ENCODE peak calls at places on chromosomes 11 and 22, in seven cellular contexts. I is thoracic aorta, S is fibroblast of pulmonary artery, E is Peyer's patch, R is neural progenitor cell, B is left ventricle myocardium inferior, V is tibial artery. G is an unnamed sample.
A peak's percentile ranks its signal among the peaks of the same experiment; 100 is the strongest.

GRCh38 chr11:112789481-112789880 is 171.7 kb upstream of the NCAM1 start:
- DNase-seq in R (no peak), I (no peak), B (no peak), E (no peak), S (no peak), V (no peak), G (no peak)

GRCh38 chr11:123822591-123822990 is 16.4 kb upstream of the OR6M1 start:
- DNase-seq in I (no peak), E (no peak), R (no peak), V (no peak), B (no peak), S (peak; percentile 71), G (peak; percentile 57)

GRCh38 chr11:94149435-94149834 is 20.8 kb downstream of the PANX1 start:
- DNase-seq in B (no peak), I (no peak), S (peak; percentile 88), R (no peak), E (no peak), V (no peak), G (peak; percentile 75)

GRCh38 chr22:50728523-50728931 is 9.5 kb upstream of the ACR start:
- DNase-seq in S (no peak), V (no peak), R (no peak), B (peak; percentile 12), I (no peak), E (no peak), G (no peak)

GRCh38 chr11:112270551-112271180 is 10.0 kb upstream of the PLET1 start:
- DNase-seq in R (no peak), B (no peak), V (no peak), E (no peak), S (no peak), I (no peak), G (no peak)

GRCh38 chr11:2518112-2518982 is 73.5 kb downstream of the KCNQ1 start:
- DNase-seq in E (peak; percentile 14), B (peak; percentile 11), I (no peak), S (no peak), R (peak; percentile 7), V (peak; percentile 60), G (no peak)

GRCh38 chr11:119339581-119340334 is 925 bp downstream of the C1QTNF5 start:
- DNase-seq in I (no peak), B (peak; percentile 81), S (peak; percentile 64), R (peak; percentile 94), E (no peak), V (peak; percentile 84), G (no peak)

GRCh38 chr11:15750535-15751297 is 605.6 kb downstream of the SOX6 start:
- DNase-seq in E (no peak), B (no peak), V (no peak), I (no peak), R (no peak), S (no peak), G (no peak)

GRCh38 chr11:41309716-41310115 is 149.7 kb downstream of the LRRC4C start:
- DNase-seq in V (no peak), B (no peak), I (no peak), S (no peak), E (no peak), R (peak; percentile 13), G (no peak)

GRCh38 chr11:68020575-68020974 is 9.9 kb upstream of the NDUFS8 start:
- DNase-seq in B (no peak), V (no peak), I (no peak), R (peak; percentile 69), S (peak; percentile 41), E (no peak), G (no peak)

GRCh38 chr22:26579331-26579886 is 10.5 kb downstream of the TPST2 start:
- DNase-seq in E (peak; percentile 82), R (no peak), V (no peak), S (no peak), B (no peak), I (no peak), G (no peak)

GRCh38 chr11:98549571-98549970 is 471.2 kb upstream of the CNTN5 start:
- DNase-seq in I (no peak), E (no peak), R (no peak), B (no peak), V (no peak), S (no peak), G (no peak)

GRCh38 chr11:17077240-17077519 is 287 bp downstream of the RPS13 start:
- DNase-seq in B (no peak), V (no peak), S (no peak), I (no peak), E (no peak), R (no peak), G (no peak)

GRCh38 chr22:20437253-20438065 is at the start of gene SCARF2:
- DNase-seq in B (peak; percentile 71), V (peak; percentile 83), E (no peak), I (no peak), R (peak; percentile 81), S (peak; percentile 62), G (no peak)

GRCh38 chr11:80462211-80462610 is 1021.4 kb upstream of the TENM4 start:
- DNase-seq in E (no peak), I (no peak), R (no peak), S (no peak), B (no peak), V (no peak), G (peak; percentile 97)

GRCh38 chr11:10727259-10727851 is 23.7 kb upstream of the CTR9 start:
- DNase-seq in V (no peak), E (no peak), R (no peak), S (no peak), I (no peak), B (no peak), G (no peak)

GRCh38 chr11:60790726-60791125 is 5.6 kb downstream of the MS4A10 start:
- DNase-seq in R (no peak), V (no peak), B (no peak), S (no peak), I (no peak), E (no peak), G (no peak)

GRCh38 chr11:122853971-122854446 is 15.7 kb downstream of the CRTAM start:
- DNase-seq in B (no peak), I (no peak), E (no peak), S (peak; percentile 89), V (no peak), R (peak; percentile 82), G (peak; percentile 78)

GRCh38 chr11:2308713-2309112 is 6.9 kb downstream of the TSPAN32 start:
- DNase-seq in V (no peak), R (no peak), E (no peak), S (no peak), I (no peak), B (no peak), G (no peak)

GRCh38 chr11:67113231-67113721 is 5.8 kb upstream of the KDM2A start:
- DNase-seq in V (no peak), E (peak; percentile 52), S (no peak), B (no peak), I (no peak), R (no peak), G (no peak)

GRCh38 chr22:25174156-25174887 is 25.3 kb upstream of the CRYBB3 start:
- DNase-seq in B (no peak), I (no peak), V (no peak), R (no peak), S (no peak), E (no peak), G (no peak)

GRCh38 chr22:40044870-40045834 is 50.4 kb downstream of the FAM83F start:
- DNase-seq in B (peak; percentile 52), V (peak; percentile 77), E (peak; percentile 83), S (no peak), R (peak; percentile 86), I (no peak), G (no peak)

GRCh38 chr22:41480397-41480735 is 11.4 kb downstream of the ACO2 start:
- DNase-seq in R (no peak), V (no peak), I (no peak), B (no peak), S (peak; percentile 45), E (no peak), G (no peak)

GRCh38 chr11:65468874-65469333 is 29.9 kb upstream of the MALAT1 start:
- DNase-seq in B (peak; percentile 54), V (no peak), I (no peak), S (no peak), R (peak; percentile 78), E (peak; percentile 79), G (peak; percentile 84)

GRCh38 chr11:116428638-116428975 is 344.2 kb downstream of the BUD13 start:
- DNase-seq in V (no peak), S (no peak), E (no peak), R (no peak), B (no peak), I (no peak), G (no peak)

GRCh38 chr11:47863189-47863892 is 15.2 kb upstream of the NUP160 start:
- DNase-seq in I (no peak), B (no peak), R (no peak), E (no peak), S (peak; percentile 78), V (no peak), G (no peak)

DNA sequence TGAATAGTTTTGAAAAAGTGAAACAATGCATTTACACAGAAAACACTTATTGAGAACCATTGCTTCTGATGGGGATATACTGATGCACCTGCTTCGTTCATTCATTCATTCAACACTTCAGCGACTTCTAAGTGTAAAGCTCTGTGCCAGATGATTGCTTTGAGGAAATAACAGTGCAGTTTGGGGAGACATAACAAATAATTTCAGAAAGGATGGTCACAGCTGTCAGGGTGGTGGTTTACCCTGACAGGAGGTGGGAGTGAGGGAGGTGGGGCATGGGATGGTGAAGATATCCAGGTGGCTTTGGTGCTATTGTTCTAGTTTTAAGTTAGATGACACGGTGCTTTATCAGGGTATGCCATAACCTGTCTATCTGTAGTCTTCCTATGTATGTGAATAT is 344.1 kb downstream of the LARGE1 start:
- DNase-seq in S (no peak), E (no peak), I (no peak), B (no peak), R (no peak), V (no peak), G (no peak)
- H3K4me3 ChIP-seq in S (no peak overlapping the region), E (no peak overlapping the region), I (no peak overlapping the region), B (no peak overlapping the region), R (no peak overlapping the region), V (no peak overlapping the region), G (no peak overlapping the region)

GRCh38 chr11:46117842-46118241 is 3.4 kb downstream of the PHF21A start:
- DNase-seq in I (no peak), B (no peak), R (no peak), V (no peak), S (peak; percentile 21), E (no peak), G (no peak)
- H3K4me3 ChIP-seq in I (peak overlapping the region; percentile 93), B (peak overlapping the region; percentile 86), R (peak overlapping the region; percentile 85), V (no peak overlapping the region), S (peak overlapping the region; percentile 82), E (no peak overlapping the region), G (no peak overlapping the region)

GRCh38 chr22:38468761-38469305 is 937 bp downstream of the KDELR3 start:
- DNase-seq in R (no peak), I (no peak), V (peak; percentile 61), S (no peak), E (no peak), B (no peak), G (no peak)
- H3K4me3 ChIP-seq in R (no peak overlapping the region), I (peak overlapping the region; percentile 90), V (peak overlapping the region; percentile 45), S (peak overlapping the region; percentile 79), E (no peak overlapping the region), B (peak overlapping the region; percentile 77), G (no peak overlapping the region)

DNA sequence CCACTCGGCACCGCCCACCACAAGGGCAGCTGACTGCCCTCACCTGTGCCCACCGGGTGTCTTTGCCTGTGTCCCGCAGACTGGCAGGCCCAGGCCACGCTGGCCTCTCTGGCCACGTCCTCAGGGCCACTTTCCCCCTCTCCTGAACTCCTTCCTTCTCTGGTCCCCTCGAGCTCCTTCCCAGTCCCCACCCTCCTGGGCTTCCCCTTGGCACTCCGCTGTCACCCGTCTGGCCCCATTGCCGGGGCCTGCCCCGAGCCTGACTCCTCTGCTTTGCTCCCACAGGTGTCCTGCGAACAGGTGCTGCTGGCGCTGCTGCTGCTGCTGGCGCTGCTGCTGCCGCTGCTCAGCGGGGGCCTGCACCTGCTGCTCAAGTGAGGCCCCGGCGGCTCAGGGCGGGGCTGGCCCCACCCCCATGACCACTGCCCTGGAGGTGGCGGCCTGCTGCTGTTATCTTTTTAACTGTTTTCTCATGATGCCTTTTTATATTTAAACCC is 14.2 kb downstream of the MCAT start:
- DNase-seq in V (no peak), S (no peak), E (peak; percentile 29), R (no peak), B (no peak), I (no peak), G (no peak)
- H3K4me3 ChIP-seq in V (no peak overlapping the region), S (no peak overlapping the region), E (no peak overlapping the region), R (no peak overlapping the region), B (no peak overlapping the region), I (no peak overlapping the region), G (no peak overlapping the region)